ENCODE peak calls at places on chromosome 1, in four cellular contexts. One of them, this sample, is unnamed.

GRCh38 chr1:8875216-8875861 is 3.1 kb downstream of the ENO1 start:
- DNase-seq in AG09309: no peak
- DNase-seq in GM20000: no peak
- DNase-seq in progenitor cell of endocrine pancreas: no peak
- DNase-seq in this sample: no peak

GRCh38 chr1:170397061-170397460 is 134.9 kb upstream of the GORAB start:
- DNase-seq in AG09309: no peak
- DNase-seq in GM20000: no peak
- DNase-seq in progenitor cell of endocrine pancreas: no peak
- DNase-seq in this sample: no peak

GRCh38 chr1:27428316-27429028 is 36.0 kb downstream of the GPR3 start:
- DNase-seq in AG09309: no peak
- DNase-seq in progenitor cell of endocrine pancreas: no peak
- DNase-seq in GM20000: no peak
- DNase-seq in this sample: peak

GRCh38 chr1:109379422-109379821 is 18.3 kb downstream of the SORT1 start:
- DNase-seq in AG09309: no peak
- DNase-seq in GM20000: no peak
- DNase-seq in progenitor cell of endocrine pancreas: no peak
- DNase-seq in this sample: no peak

GRCh38 chr1:58162952-58163550 is 383.5 kb downstream of the OMA1 start:
- DNase-seq in progenitor cell of endocrine pancreas: peak
- DNase-seq in GM20000: no peak
- DNase-seq in AG09309: peak
- DNase-seq in this sample: peak

GRCh38 chr1:167454304-167454928 is 63.9 kb downstream of the CD247 start:
- DNase-seq in AG09309: no peak
- DNase-seq in progenitor cell of endocrine pancreas: no peak
- DNase-seq in GM20000: no peak
- DNase-seq in this sample: no peak

GRCh38 chr1:116165572-116165971 is 54.4 kb downstream of the MAB21L3 start:
- DNase-seq in AG09309: no peak
- DNase-seq in GM20000: no peak
- DNase-seq in progenitor cell of endocrine pancreas: no peak
- DNase-seq in this sample: no peak

GRCh38 chr1:50783286-50783685 is 176.8 kb downstream of the FAF1 start:
- DNase-seq in progenitor cell of endocrine pancreas: no peak
- DNase-seq in GM20000: no peak
- DNase-seq in AG09309: no peak
- DNase-seq in this sample: no peak

GRCh38 chr1:20721117-20722061 is 3.6 kb upstream of the KIF17 start:
- DNase-seq in AG09309: no peak
- DNase-seq in progenitor cell of endocrine pancreas: no peak
- DNase-seq in GM20000: no peak
- DNase-seq in this sample: no peak

GRCh38 chr1:185601189-185601588 is 133.0 kb upstream of the HMCN1 start:
- DNase-seq in progenitor cell of endocrine pancreas: no peak
- DNase-seq in GM20000: no peak
- DNase-seq in AG09309: no peak
- DNase-seq in this sample: no peak

GRCh38 chr1:8510041-8510823 is 192.3 kb downstream of the SLC45A1 start:
- DNase-seq in progenitor cell of endocrine pancreas: no peak
- DNase-seq in AG09309: peak
- DNase-seq in GM20000: peak
- DNase-seq in this sample: no peak

GRCh38 chr1:223114871-223115270 is 28.2 kb downstream of the TLR5 start:
- DNase-seq in progenitor cell of endocrine pancreas: no peak
- DNase-seq in AG09309: no peak
- DNase-seq in GM20000: no peak
- DNase-seq in this sample: no peak

GRCh38 chr1:186164773-186165172 is 210.3 kb downstream of the TPR start:
- DNase-seq in GM20000: no peak
- DNase-seq in progenitor cell of endocrine pancreas: no peak
- DNase-seq in AG09309: no peak
- DNase-seq in this sample: no peak

GRCh38 chr1:155247667-155248563 is 7.4 kb downstream of the ENTREP3 start:
- DNase-seq in AG09309: no peak
- DNase-seq in progenitor cell of endocrine pancreas: no peak
- DNase-seq in GM20000: no peak
- DNase-seq in this sample: no peak

GRCh38 chr1:84434081-84434755 is 35.9 kb downstream of the DNASE2B start:
- DNase-seq in progenitor cell of endocrine pancreas: no peak
- DNase-seq in GM20000: no peak
- DNase-seq in AG09309: no peak
- DNase-seq in this sample: no peak

GRCh38 chr1:19926296-19927129 is 3.1 kb upstream of the PLA2G2E start:
- DNase-seq in progenitor cell of endocrine pancreas: no peak
- DNase-seq in AG09309: no peak
- DNase-seq in GM20000: no peak
- DNase-seq in this sample: no peak

GRCh38 chr1:243542726-243543415 is 287.0 kb downstream of the SDCCAG8 start:
- DNase-seq in AG09309: no peak
- DNase-seq in GM20000: no peak
- DNase-seq in progenitor cell of endocrine pancreas: no peak
- DNase-seq in this sample: no peak

GRCh38 chr1:150576794-150577556 is 2.4 kb downstream of the MCL1 start:
- DNase-seq in AG09309: no peak
- DNase-seq in progenitor cell of endocrine pancreas: no peak
- DNase-seq in GM20000: no peak
- DNase-seq in this sample: no peak

GRCh38 chr1:25563330-25564215 is 20.2 kb downstream of the LDLRAP1 start:
- DNase-seq in GM20000: no peak
- DNase-seq in AG09309: no peak
- DNase-seq in progenitor cell of endocrine pancreas: no peak
- DNase-seq in this sample: no peak

GRCh38 chr1:25561426-25562100 is 18.2 kb downstream of the LDLRAP1 start:
- DNase-seq in progenitor cell of endocrine pancreas: no peak
- DNase-seq in AG09309: no peak
- DNase-seq in GM20000: no peak
- DNase-seq in this sample: no peak

GRCh38 chr1:25562101-25562927 is 18.9 kb downstream of the LDLRAP1 start:
- DNase-seq in AG09309: no peak
- DNase-seq in GM20000: peak
- DNase-seq in progenitor cell of endocrine pancreas: no peak
- DNase-seq in this sample: no peak

GRCh38 chr1:25564777-25565176 is 21.4 kb downstream of the LDLRAP1 start:
- DNase-seq in progenitor cell of endocrine pancreas: no peak
- DNase-seq in GM20000: no peak
- DNase-seq in AG09309: no peak
- DNase-seq in this sample: no peak

GRCh38 chr1:25562928-25563283 is 19.5 kb downstream of the LDLRAP1 start:
- DNase-seq in AG09309: no peak
- DNase-seq in progenitor cell of endocrine pancreas: no peak
- DNase-seq in GM20000: no peak
- DNase-seq in this sample: no peak
- TF ChIP-seq CTCF in AG09309: no peak
- TF ChIP-seq CTCF in progenitor cell of endocrine pancreas: no peak
- TF ChIP-seq CTCF in GM20000: no peak
- TF ChIP-seq CTCF in this sample: no peak

GRCh38 chr1:230772457-230773395 is 25.5 kb downstream of the CAPN9 start:
- DNase-seq in progenitor cell of endocrine pancreas: no peak
- DNase-seq in AG09309: peak
- DNase-seq in GM20000: no peak
- DNase-seq in this sample: no peak
- TF ChIP-seq CTCF in progenitor cell of endocrine pancreas: peak
- TF ChIP-seq CTCF in AG09309: peak
- TF ChIP-seq CTCF in GM20000: no peak
- TF ChIP-seq CTCF in this sample: peak

DNA sequence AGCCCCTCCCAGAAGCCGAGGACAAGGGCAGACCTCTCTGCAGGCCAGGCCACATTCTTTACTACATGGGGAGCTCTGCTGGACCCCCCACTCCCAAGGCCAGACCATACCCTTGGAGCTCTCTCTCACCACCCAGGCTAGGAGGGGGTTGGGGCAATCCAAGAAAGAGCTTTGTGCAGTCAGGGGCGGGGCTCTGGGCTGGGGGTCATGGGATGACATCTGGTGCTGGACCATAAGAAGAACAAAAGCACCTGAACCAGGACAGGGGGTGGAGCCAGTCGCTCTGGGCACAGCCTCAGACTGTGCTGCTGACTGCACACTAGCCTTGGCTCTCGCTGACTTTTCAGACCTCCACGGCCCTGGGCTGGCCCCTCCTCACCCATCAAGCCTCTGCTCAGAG is 23.1 kb upstream of the AJAP1 start:
- DNase-seq in AG09309: no peak
- DNase-seq in progenitor cell of endocrine pancreas: no peak
- DNase-seq in GM20000: no peak
- DNase-seq in this sample: no peak
- TF ChIP-seq CTCF in AG09309: no peak
- TF ChIP-seq CTCF in progenitor cell of endocrine pancreas: no peak
- TF ChIP-seq CTCF in GM20000: no peak
- TF ChIP-seq CTCF in this sample: no peak

GRCh38 chr1:231878737-231879136 is 252.1 kb downstream of the DISC1 start:
- DNase-seq in AG09309: no peak
- DNase-seq in progenitor cell of endocrine pancreas: no peak
- DNase-seq in GM20000: no peak
- DNase-seq in this sample: no peak

GRCh38 chr1:231885209-231885854 is 258.7 kb downstream of the DISC1 start:
- DNase-seq in AG09309: no peak
- DNase-seq in GM20000: no peak
- DNase-seq in progenitor cell of endocrine pancreas: no peak
- DNase-seq in this sample: no peak

GRCh38 chr1:231879296-231879695 is 252.7 kb downstream of the DISC1 start:
- DNase-seq in AG09309: no peak
- DNase-seq in progenitor cell of endocrine pancreas: no peak
- DNase-seq in GM20000: no peak
- DNase-seq in this sample: no peak

DNA sequence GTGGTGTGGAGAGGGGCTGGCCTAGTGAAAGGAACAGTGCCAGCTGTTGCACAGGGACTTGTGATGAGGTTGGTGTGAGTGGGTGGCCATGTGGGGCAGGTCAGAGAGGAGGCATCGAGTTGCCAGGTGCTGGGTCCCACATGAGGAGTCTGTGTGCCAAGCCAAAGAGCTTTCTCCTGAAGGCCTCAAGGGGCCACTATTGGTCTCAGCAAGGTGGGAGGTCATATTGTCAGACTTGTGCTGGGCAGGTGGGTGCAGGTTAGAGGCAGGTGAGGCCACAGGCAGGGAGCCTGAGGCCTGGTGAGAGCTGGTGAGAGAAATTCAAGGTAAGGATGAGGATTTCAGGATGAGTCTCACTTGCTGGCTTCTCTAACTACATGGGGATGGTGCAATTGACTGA is 256.8 kb downstream of the DISC1 start:
- DNase-seq in progenitor cell of endocrine pancreas: no peak
- DNase-seq in GM20000: no peak
- DNase-seq in AG09309: no peak
- DNase-seq in this sample: no peak
- TF ChIP-seq CTCF in progenitor cell of endocrine pancreas: peak
- TF ChIP-seq CTCF in GM20000: no peak
- TF ChIP-seq CTCF in AG09309: no peak
- TF ChIP-seq CTCF in this sample: no peak

This sample was measured in nephron progenitor cell.